ENCODE peak calls at places on chromosome 20, in ten cellular contexts. M is IMR-90, Z is fibroblast of lung, J is mammary epithelial cell, E is vagina, Y is psoas muscle, C is heart right ventricle, O is tibial nerve, T is OCI-LY7, A is right lobe of liver. L is an unnamed sample.

GRCh38 chr20:3350412-3350811 is 57.1 kb downstream of the DNAAF9 start:
- DNase-seq in Z (no peak), O (no peak), Y (no peak), A (no peak), T (no peak), E (no peak), J (no peak), M (no peak), C (no peak), L (no peak)

GRCh38 chr20:48769111-48769879 is 58.5 kb downstream of the PREX1 start:
- DNase-seq in O (no peak), Z (peak; percentile 20), E (no peak), M (no peak), C (no peak), J (no peak), A (no peak), T (no peak), Y (no peak), L (no peak)

GRCh38 chr20:252801-253200 is 4.7 kb upstream of the DEFB132 start:
- DNase-seq in J (no peak), E (no peak), C (no peak), Y (no peak), O (no peak), Z (no peak), T (no peak), A (no peak), M (no peak), L (no peak)

GRCh38 chr20:31414381-31414780 is 8.4 kb upstream of the DEFB121 start:
- DNase-seq in J (no peak), O (no peak), Y (no peak), T (no peak), M (no peak), C (no peak), E (no peak), Z (no peak), A (no peak), L (no peak)

GRCh38 chr20:37223053-37223452 is 38.6 kb downstream of the GHRH start:
- DNase-seq in A (no peak), C (no peak), E (no peak), O (no peak), M (peak; percentile 95), Y (no peak), T (peak; percentile 8), J (peak; percentile 76), Z (peak; percentile 92), L (peak; percentile 50)

GRCh38 chr20:1327241-1327653 is 1.7 kb downstream of the SDCBP2 start:
- DNase-seq in C (peak; percentile 30), M (peak; percentile 79), O (no peak), A (peak; percentile 42), Z (peak; percentile 47), T (no peak), Y (no peak), J (no peak), E (peak; percentile 90), L (no peak)

GRCh38 chr20:8527998-8528397 is 395.9 kb downstream of the PLCB1 start:
- DNase-seq in A (no peak), Y (no peak), M (peak; percentile 95), J (peak; percentile 3), E (no peak), T (peak; percentile 59), O (no peak), Z (peak; percentile 88), C (no peak), L (peak; percentile 5)

GRCh38 chr20:45311589-45312211 is 3.6 kb upstream of the MATN4 start:
- DNase-seq in M (peak; percentile 42), Z (peak; percentile 38), A (peak; percentile 66), T (peak; percentile 25), Y (peak; percentile 81), C (no peak), O (no peak), J (no peak), E (no peak), L (peak; percentile 17)

DNA sequence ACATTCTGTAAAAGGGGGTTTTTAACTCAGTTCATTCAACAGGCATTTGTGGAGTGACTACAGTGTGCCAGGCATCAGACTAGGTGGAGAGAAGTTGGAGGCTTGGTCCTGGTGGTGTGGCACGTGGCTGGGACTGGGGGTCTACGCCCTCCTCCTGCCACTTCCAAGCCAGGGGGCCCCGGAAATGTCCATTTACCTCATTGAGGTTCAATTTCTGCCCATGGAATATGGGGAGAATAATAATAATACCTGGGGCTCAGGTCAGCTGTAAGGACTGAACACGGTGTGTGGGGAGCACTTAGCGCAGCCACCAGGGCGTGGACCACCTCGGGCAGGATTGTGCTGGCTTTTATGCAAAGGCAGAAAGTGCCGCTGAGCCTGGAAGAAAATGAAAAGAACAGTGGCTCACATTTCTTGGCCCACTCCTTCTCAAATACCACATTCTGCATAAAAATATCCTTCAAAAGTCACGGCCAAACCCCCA is 229.4 kb downstream of the ANKRD60 start:
- DNase-seq in J (no peak), A (no peak), Y (no peak), O (no peak), E (no peak), C (no peak), T (no peak), Z (no peak), M (no peak), L (no peak)
- H3K27ac ChIP-seq in J (no peak overlapping the region), A (peak overlapping the region; percentile 20), Y (no peak overlapping the region), O (peak overlapping the region; percentile 61), E (peak overlapping the region; percentile 40), C (no peak overlapping the region), T (no peak overlapping the region), Z (no peak overlapping the region), M (no peak overlapping the region), L (no peak overlapping the region)

GRCh38 chr20:33824852-33825251 is 13.7 kb downstream of the CHMP4B start:
- DNase-seq in O (no peak), M (no peak), J (no peak), Y (no peak), A (no peak), C (no peak), E (no peak), Z (no peak), T (no peak), L (no peak)

GRCh38 chr20:33827629-33828325 is 16.6 kb downstream of the CHMP4B start:
- DNase-seq in T (peak; percentile 56), E (no peak), Z (no peak), O (no peak), M (peak; percentile 34), Y (no peak), A (no peak), J (no peak), C (no peak), L (no peak)

GRCh38 chr20:33827109-33827508 is 16.0 kb downstream of the CHMP4B start:
- DNase-seq in J (no peak), Z (no peak), T (no peak), A (no peak), O (no peak), E (no peak), M (no peak), Y (no peak), C (no peak), L (no peak)

GRCh38 chr20:33826270-33826897 is 15.2 kb downstream of the CHMP4B start:
- DNase-seq in Z (no peak), M (no peak), O (no peak), Y (no peak), E (no peak), J (peak; percentile 22), A (no peak), T (no peak), C (no peak), L (no peak)

GRCh38 chr20:33825340-33826269 is 14.5 kb downstream of the CHMP4B start:
- DNase-seq in T (no peak), E (no peak), O (no peak), Y (no peak), A (no peak), C (no peak), Z (no peak), M (no peak), J (peak; percentile 19), L (no peak)
- H3K4me1 ChIP-seq in T (peaks cover 43% of the 10 kb centered on the region), E (peaks cover 84% of the 10 kb centered on the region), O (peaks cover 45% of the 10 kb centered on the region), Y (peaks cover 85% of the 10 kb centered on the region), A (no peaks in the 10 kb centered on the region), C (peaks cover 96% of the 10 kb centered on the region), Z (peaks cover 2% of the 10 kb centered on the region), M (peaks cover 25% of the 10 kb centered on the region), J (no peaks in the 10 kb centered on the region), L (no peaks in the 10 kb centered on the region)

DNA sequence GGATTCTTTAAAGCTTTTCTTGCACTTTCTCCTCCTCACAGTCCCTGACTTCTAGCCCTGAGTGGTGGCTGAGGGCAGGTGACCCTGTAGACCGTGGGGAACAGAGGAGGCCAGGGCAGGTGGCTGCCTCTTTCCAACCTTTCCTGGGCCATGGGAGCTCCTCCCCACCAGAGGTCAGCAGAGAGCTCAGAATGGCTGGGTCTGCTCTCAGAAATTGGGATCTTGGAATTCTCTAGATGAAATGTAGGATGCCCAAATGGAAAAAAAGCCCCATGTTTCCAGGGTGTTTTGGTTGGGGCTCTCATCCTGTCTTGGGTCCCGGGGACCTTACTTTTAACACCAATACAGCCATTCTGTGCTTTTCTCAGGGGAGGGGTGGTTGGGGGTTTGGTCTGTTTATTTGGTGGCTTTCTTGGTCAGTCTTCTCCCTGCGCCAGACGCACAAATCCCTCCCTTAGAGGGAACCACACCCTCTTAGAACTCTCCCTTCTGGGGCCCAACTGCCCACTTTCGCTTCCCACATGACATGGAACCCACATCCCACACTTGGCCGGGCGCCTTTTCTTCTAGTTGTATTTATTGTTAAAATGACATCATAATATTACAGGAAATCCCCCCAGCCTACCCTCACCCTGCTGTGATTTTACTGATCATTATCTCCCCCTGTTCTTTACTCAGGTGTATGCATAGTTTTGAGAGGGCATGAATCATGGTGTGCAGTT is 17.9 kb downstream of the GNAS start:
- DNase-seq in Z (no peak), A (peak; percentile 76), Y (peak; percentile 81), J (peak; percentile 35), E (peak; percentile 74), M (peak; percentile 47), T (peak; percentile 65), O (no peak), C (peak; percentile 75), L (no peak)
- TF ChIP-seq CTCF in Z (peak; percentile 98), A (peak; percentile 82), Y (peak; percentile 91), J (peak; percentile 87), E (peak; percentile 80), M (peak; percentile 92), T (peak; percentile 95), O (peak; percentile 89), C (peak; percentile 90), L (peak; percentile 83)

GRCh38 chr20:33841439-33841799 is 30.3 kb downstream of the CHMP4B start:
- DNase-seq in J (no peak), E (no peak), T (no peak), M (no peak), C (no peak), Z (no peak), A (no peak), Y (no peak), O (no peak), L (no peak)

GRCh38 chr20:33839591-33839990 is 28.4 kb downstream of the CHMP4B start:
- DNase-seq in Z (no peak), C (peak; percentile 62), T (no peak), Y (peak; percentile 73), J (no peak), E (no peak), A (peak; percentile 85), M (no peak), O (no peak), L (no peak)

GRCh38 chr20:33838035-33838864 is 27.1 kb downstream of the CHMP4B start:
- DNase-seq in Z (no peak), M (no peak), E (no peak), Y (no peak), C (no peak), A (peak; percentile 55), T (no peak), O (no peak), J (peak; percentile 52), L (peak; percentile 62)

GRCh38 chr20:33842346-33842745 is 31.2 kb downstream of the CHMP4B start:
- DNase-seq in O (no peak), J (no peak), A (no peak), M (no peak), Y (peak; percentile 19), Z (no peak), C (no peak), E (no peak), T (no peak), L (no peak)

DNA sequence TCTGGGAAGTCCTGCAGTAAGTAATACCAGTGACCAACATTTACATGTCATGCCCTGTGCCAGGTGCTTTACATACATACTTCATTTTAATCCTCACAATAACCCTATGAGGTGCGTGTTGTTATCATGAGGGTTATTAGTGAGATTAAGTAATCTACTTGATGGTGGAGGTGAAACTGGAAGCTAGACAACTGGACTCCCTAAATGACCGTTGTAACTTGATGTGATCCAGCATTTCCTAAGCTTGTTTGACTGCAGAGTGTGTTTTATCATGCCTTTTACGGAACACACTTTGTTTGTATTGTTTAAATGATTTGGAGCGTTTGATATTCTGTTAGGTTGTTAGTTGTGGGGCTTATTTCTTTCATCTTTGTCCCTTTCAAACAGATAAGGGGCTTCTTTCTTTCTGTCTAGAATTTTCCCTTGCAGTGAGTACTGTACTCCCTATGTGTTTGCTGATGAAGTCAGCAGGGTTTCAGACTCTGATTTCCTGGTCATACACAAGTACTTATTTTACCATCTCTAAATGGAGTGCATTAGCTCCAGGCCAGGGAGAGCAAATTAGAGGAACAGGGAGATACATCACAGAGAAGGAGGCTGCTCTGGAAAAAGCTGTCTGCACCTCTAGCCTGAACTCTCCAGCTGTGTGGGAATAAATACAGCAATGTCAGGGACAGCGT is 29.8 kb downstream of the CHMP4B start:
- DNase-seq in E (no peak), Y (no peak), Z (no peak), J (no peak), O (no peak), C (no peak), M (no peak), T (no peak), A (no peak), L (no peak)
- H3K27ac ChIP-seq in E (no peak overlapping the region), Y (no peak overlapping the region), Z (no peak overlapping the region), J (no peak overlapping the region), O (no peak overlapping the region), C (no peak overlapping the region), M (no peak overlapping the region), T (no peak overlapping the region), A (no peak overlapping the region), L (no peak overlapping the region)